ENCODE peak calls at places on chromosomes 11 and 22, in six cellular contexts. A, P, V, N, Q and R are unnamed samples.
A peak's percentile ranks its signal among the peaks of the same experiment; 100 is the strongest.

GRCh38 chr11:128931066-128931465 is 11.6 kb downstream of the TP53AIP1 start:
- DNase-seq in N (no peak), A (no peak), P (no peak), V (no peak), Q (no peak), R (no peak)

GRCh38 chr11:67463680-67464410 is 5.2 kb downstream of the TMEM134 start:
- DNase-seq in P (no peak), N (no peak), V (peak; percentile 86), Q (peak; percentile 57), A (no peak), R (no peak)

GRCh38 chr11:17915500-17916143 is 97.2 kb downstream of the SERGEF start:
- DNase-seq in Q (no peak), V (no peak), A (no peak), P (no peak), N (no peak), R (no peak)

GRCh38 chr11:28903716-28904115 is 795.5 kb downstream of the METTL15 start:
- DNase-seq in N (no peak), Q (no peak), V (no peak), P (no peak), A (no peak), R (no peak)

GRCh38 chr22:21923163-21923561 is 29.5 kb downstream of the PPM1F start:
- DNase-seq in V (no peak), Q (no peak), P (no peak), A (no peak), N (no peak), R (no peak)

GRCh38 chr11:129234978-129235377 is 42.9 kb upstream of the ARHGAP32 start:
- DNase-seq in N (no peak), P (no peak), A (no peak), V (no peak), Q (no peak), R (no peak)

GRCh38 chr11:69382131-69383128 is 88.5 kb downstream of the MYEOV start:
- DNase-seq in P (no peak), N (no peak), V (peak; percentile 60), A (no peak), Q (peak; percentile 48), R (no peak)

GRCh38 chr11:93740031-93740801 is 1.1 kb downstream of the TAF1D start:
- DNase-seq in Q (peak; percentile 68), V (no peak), P (no peak), A (no peak), N (peak; percentile 23), R (peak; percentile 18)

GRCh38 chr22:50340157-50340879 is 2.8 kb upstream of the PPP6R2 start:
- DNase-seq in V (no peak), Q (peak; percentile 61), P (no peak), A (no peak), N (peak; percentile 56), R (no peak)

GRCh38 chr11:92969293-92969633 is 188 bp upstream of the MTNR1B start:
- DNase-seq in A (no peak), Q (no peak), N (no peak), P (no peak), V (no peak), R (no peak)

GRCh38 chr11:115926090-115926489 is 421.9 kb upstream of the CADM1 start:
- DNase-seq in P (no peak), N (no peak), Q (no peak), V (no peak), A (no peak), R (no peak)

DNA sequence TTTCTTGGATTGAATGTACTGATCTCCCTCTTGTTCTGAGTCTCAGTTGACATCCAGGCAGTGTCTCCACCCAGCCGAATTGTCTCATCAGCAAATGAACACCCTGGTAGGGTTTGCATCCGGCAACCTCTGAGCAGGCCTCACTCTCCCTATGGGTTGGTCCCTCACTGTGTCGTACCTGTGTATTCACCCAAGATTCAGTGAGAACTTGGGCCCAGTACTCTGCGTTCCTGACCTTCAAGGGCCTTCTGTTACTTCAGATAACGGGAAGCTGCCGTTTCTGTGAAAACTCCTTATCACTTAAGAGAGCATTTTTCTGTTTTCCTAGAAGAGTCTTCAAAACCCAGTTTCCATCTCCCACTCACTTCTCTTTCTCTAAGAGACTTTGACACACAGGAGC is 915.6 kb downstream of the TBC1D22A start:
- DNase-seq in A (no peak), P (no peak), N (no peak), Q (peak; percentile 48), V (no peak), R (no peak)
- H3K9me3 ChIP-seq in A (no peaks in the 10 kb centered on the region), P (peaks cover 4% of the 10 kb centered on the region), N (no peaks in the 10 kb centered on the region), Q (peaks cover 17% of the 10 kb centered on the region), V (no peaks in the 10 kb centered on the region), R (no peaks in the 10 kb centered on the region)

DNA sequence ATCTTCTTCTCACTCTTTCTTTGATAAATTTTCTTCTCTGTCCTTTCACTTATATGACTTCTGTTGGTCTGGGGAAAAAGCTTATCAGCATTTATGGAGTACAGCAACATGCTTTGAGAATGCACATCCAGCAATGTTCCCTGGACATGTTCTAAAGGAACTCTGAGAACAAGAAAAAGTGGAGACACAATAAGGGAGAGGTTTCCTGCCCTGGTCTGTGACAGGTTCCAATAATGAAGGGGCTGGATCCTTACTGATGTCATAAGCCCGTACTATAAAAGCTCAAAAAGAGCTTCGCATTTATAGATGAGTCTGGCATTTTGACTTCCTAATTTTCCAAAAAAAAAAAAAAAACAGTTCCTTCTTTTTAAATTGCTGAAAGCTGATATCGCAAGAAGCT is 129.1 kb downstream of the MPPED2 start:
- DNase-seq in N (no peak), V (no peak), A (no peak), P (no peak), Q (no peak), R (no peak)
- H3K9me3 ChIP-seq in N (no peaks in the 10 kb centered on the region), V (no peaks in the 10 kb centered on the region), A (no peaks in the 10 kb centered on the region), P (no peaks in the 10 kb centered on the region), Q (peaks cover 19% of the 10 kb centered on the region), R (no peaks in the 10 kb centered on the region)

GRCh38 chr22:48145738-48146137 is 1383.3 kb downstream of the TBC1D22A start:
- DNase-seq in N (no peak), A (no peak), Q (no peak), V (no peak), P (no peak), R (no peak)

GRCh38 chr22:48146426-48146825 is 1384.0 kb downstream of the TBC1D22A start:
- DNase-seq in N (no peak), V (no peak), P (no peak), A (no peak), Q (peak; percentile 34), R (no peak)

GRCh38 chr22:48142388-48142787 is 1379.9 kb downstream of the TBC1D22A start:
- DNase-seq in N (no peak), A (no peak), V (no peak), Q (no peak), P (no peak), R (no peak)

GRCh38 chr22:48143856-48144255 is 1381.4 kb downstream of the TBC1D22A start:
- DNase-seq in P (no peak), Q (no peak), A (no peak), N (no peak), V (no peak), R (no peak)

GRCh38 chr22:48144318-48144717 is 1381.9 kb downstream of the TBC1D22A start:
- DNase-seq in A (no peak), N (no peak), V (no peak), Q (no peak), P (no peak), R (no peak)
- H3K9me3 ChIP-seq in A (no peaks in the 10 kb centered on the region), N (no peaks in the 10 kb centered on the region), V (no peaks in the 10 kb centered on the region), Q (no peaks in the 10 kb centered on the region), P (no peaks in the 10 kb centered on the region), R (no peaks in the 10 kb centered on the region)

DNA sequence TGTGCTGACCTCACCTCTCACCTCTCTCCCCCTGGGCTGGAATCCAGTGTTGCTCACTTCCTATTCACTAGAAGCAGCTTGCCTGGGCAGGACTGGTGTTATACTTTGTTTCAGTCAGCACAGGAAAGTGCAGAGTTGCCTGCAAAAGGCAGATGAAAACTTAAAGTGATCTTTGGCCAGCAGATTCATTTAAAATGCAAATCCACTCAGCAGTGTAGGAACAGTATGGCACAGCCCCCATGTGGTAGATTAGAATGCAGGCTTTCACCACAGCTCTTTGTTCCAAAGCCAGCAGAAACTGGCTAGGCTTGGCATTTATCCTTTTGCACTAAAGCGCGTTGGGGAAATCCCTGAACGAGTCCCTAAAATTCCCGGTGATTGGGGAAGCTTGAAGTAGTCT is 301.2 kb downstream of the OR4C45 start:
- DNase-seq in A (no peak), N (no peak), Q (no peak), P (no peak), V (no peak), R (no peak)
- H3K9me3 ChIP-seq in A (peaks cover 4% of the 10 kb centered on the region), N (peaks cover 15% of the 10 kb centered on the region), Q (peaks cover 51% of the 10 kb centered on the region), P (peaks cover 5% of the 10 kb centered on the region), V (no peaks in the 10 kb centered on the region), R (no peaks in the 10 kb centered on the region)

GRCh38 chr11:70542406-70542805 is 144.1 kb downstream of the CTTN start:
- DNase-seq in V (no peak), P (no peak), Q (no peak), A (no peak), N (no peak), R (no peak)

GRCh38 chr11:70542811-70543210 is 144.5 kb downstream of the CTTN start:
- DNase-seq in A (no peak), P (no peak), V (no peak), N (no peak), Q (no peak), R (no peak)

GRCh38 chr11:70540196-70540595 is 141.9 kb downstream of the CTTN start:
- DNase-seq in N (no peak), V (no peak), A (no peak), P (no peak), Q (no peak), R (no peak)

GRCh38 chr11:70541176-70541575 is 142.8 kb downstream of the CTTN start:
- DNase-seq in N (no peak), V (no peak), Q (no peak), P (no peak), A (no peak), R (no peak)

GRCh38 chr11:70541699-70542098 is 143.4 kb downstream of the CTTN start:
- DNase-seq in A (no peak), V (no peak), N (no peak), Q (no peak), P (no peak), R (no peak)
- H3K9me3 ChIP-seq in A (no peaks in the 10 kb centered on the region), V (no peaks in the 10 kb centered on the region), N (no peaks in the 10 kb centered on the region), Q (no peaks in the 10 kb centered on the region), P (no peaks in the 10 kb centered on the region), R (no peaks in the 10 kb centered on the region)

DNA sequence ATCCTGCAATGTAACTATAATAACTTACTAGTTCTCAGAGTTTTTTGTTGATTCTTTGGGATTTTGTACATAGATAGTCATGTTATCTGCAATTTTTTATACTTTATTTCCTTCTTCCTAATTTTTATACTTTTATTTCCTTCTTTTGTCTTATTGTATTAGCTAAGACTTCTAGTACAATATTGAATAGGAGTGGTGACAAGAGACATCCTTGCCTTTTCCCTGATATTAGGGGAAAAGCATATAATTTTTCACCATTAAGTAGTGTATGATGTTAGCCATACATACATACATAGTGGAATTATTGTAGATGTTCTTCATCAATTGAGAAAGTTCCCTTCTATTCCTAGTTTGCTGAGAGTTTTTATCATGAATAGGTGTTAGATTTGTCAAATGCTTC is 27.8 kb upstream of the CLTCL1 start:
- DNase-seq in N (no peak), A (no peak), Q (no peak), V (no peak), P (no peak), R (no peak)
- H3K9me3 ChIP-seq in N (peaks cover 18% of the 10 kb centered on the region), A (peaks cover 23% of the 10 kb centered on the region), Q (peaks cover 44% of the 10 kb centered on the region), V (no peaks in the 10 kb centered on the region), P (peaks cover 32% of the 10 kb centered on the region), R (no peaks in the 10 kb centered on the region)

GRCh38 chr22:47249370-47249928 is 487.0 kb downstream of the TBC1D22A start:
- DNase-seq in P (no peak), N (no peak), A (no peak), V (no peak), Q (no peak), R (no peak)
- H3K9me3 ChIP-seq in P (no peaks in the 10 kb centered on the region), N (no peaks in the 10 kb centered on the region), A (no peaks in the 10 kb centered on the region), V (no peaks in the 10 kb centered on the region), Q (peaks cover 52% of the 10 kb centered on the region), R (no peaks in the 10 kb centered on the region)

GRCh38 chr11:134752964-134753804 is 341.1 kb upstream of the B3GAT1 start:
- DNase-seq in Q (peak; percentile 20), P (no peak), V (no peak), N (no peak), A (no peak), R (no peak)
- H3K9me3 ChIP-seq in Q (peaks cover 12% of the 10 kb centered on the region), P (no peaks in the 10 kb centered on the region), V (no peaks in the 10 kb centered on the region), N (no peaks in the 10 kb centered on the region), A (peaks cover under 1% of the 10 kb centered on the region), R (no peaks in the 10 kb centered on the region)